ENCODE peak calls at places on chromosomes 4 and X, in eight cellular contexts. One of them, this sample, is unnamed.

GRCh38 chr4:170589597-170590191 is 499.9 kb upstream of the AADAT start:
- DNase-seq in dorsolateral prefrontal cortex: no peak
- DNase-seq in suprapubic skin: no peak
- DNase-seq in PC-3: peak
- DNase-seq in stomach: no peak
- DNase-seq in esophagus squamous epithelium: no peak
- DNase-seq in fibroblast of lung: peak
- DNase-seq in esophagus muscularis mucosa: no peak
- DNase-seq in this sample: peak

GRCh38 chrX:12946838-12947544 is 27.9 kb upstream of the TMSB4X start:
- DNase-seq in dorsolateral prefrontal cortex: no peak
- DNase-seq in suprapubic skin: peak
- DNase-seq in PC-3: peak
- DNase-seq in stomach: peak
- DNase-seq in esophagus squamous epithelium: peak
- DNase-seq in fibroblast of lung: peak
- DNase-seq in esophagus muscularis mucosa: no peak
- DNase-seq in this sample: peak

GRCh38 chrX:24231780-24232179 is 82.1 kb downstream of the SUPT20HL2 start:
- DNase-seq in dorsolateral prefrontal cortex: no peak
- DNase-seq in suprapubic skin: no peak
- DNase-seq in PC-3: no peak
- DNase-seq in stomach: no peak
- DNase-seq in esophagus squamous epithelium: no peak
- DNase-seq in fibroblast of lung: no peak
- DNase-seq in esophagus muscularis mucosa: no peak
- DNase-seq in this sample: no peak

GRCh38 chr4:67087897-67088296 is 457.4 kb downstream of the CENPC start:
- DNase-seq in dorsolateral prefrontal cortex: no peak
- DNase-seq in suprapubic skin: peak
- DNase-seq in PC-3: peak
- DNase-seq in stomach: peak
- DNase-seq in esophagus squamous epithelium: no peak
- DNase-seq in fibroblast of lung: no peak
- DNase-seq in esophagus muscularis mucosa: no peak
- DNase-seq in this sample: peak

GRCh38 chrX:107025538-107025937 is 25.5 kb upstream of the MORC4 start:
- DNase-seq in dorsolateral prefrontal cortex: no peak
- DNase-seq in suprapubic skin: no peak
- DNase-seq in PC-3: peak
- DNase-seq in stomach: no peak
- DNase-seq in esophagus squamous epithelium: no peak
- DNase-seq in fibroblast of lung: peak
- DNase-seq in esophagus muscularis mucosa: no peak
- DNase-seq in this sample: peak

GRCh38 chr4:21753084-21753760 is 195.3 kb downstream of the KCNIP4 start:
- DNase-seq in dorsolateral prefrontal cortex: no peak
- DNase-seq in suprapubic skin: no peak
- DNase-seq in PC-3: peak
- DNase-seq in stomach: no peak
- DNase-seq in esophagus squamous epithelium: no peak
- DNase-seq in fibroblast of lung: no peak
- DNase-seq in esophagus muscularis mucosa: no peak
- DNase-seq in this sample: no peak

GRCh38 chr4:110483516-110483915 is 7.6 kb downstream of the ENPEP start:
- DNase-seq in dorsolateral prefrontal cortex: no peak
- DNase-seq in suprapubic skin: no peak
- DNase-seq in PC-3: no peak
- DNase-seq in stomach: no peak
- DNase-seq in esophagus squamous epithelium: no peak
- DNase-seq in fibroblast of lung: peak
- DNase-seq in esophagus muscularis mucosa: no peak
- DNase-seq in this sample: no peak

GRCh38 chr4:81106150-81106549 is 75.6 kb downstream of the BMP3 start:
- DNase-seq in dorsolateral prefrontal cortex: no peak
- DNase-seq in suprapubic skin: no peak
- DNase-seq in PC-3: no peak
- DNase-seq in stomach: no peak
- DNase-seq in esophagus squamous epithelium: no peak
- DNase-seq in fibroblast of lung: no peak
- DNase-seq in esophagus muscularis mucosa: no peak
- DNase-seq in this sample: no peak

GRCh38 chrX:20116087-20116574 is 576 bp downstream of the MAP7D2 start:
- DNase-seq in dorsolateral prefrontal cortex: no peak
- DNase-seq in suprapubic skin: no peak
- DNase-seq in PC-3: no peak
- DNase-seq in stomach: no peak
- DNase-seq in esophagus squamous epithelium: no peak
- DNase-seq in fibroblast of lung: no peak
- DNase-seq in esophagus muscularis mucosa: no peak
- DNase-seq in this sample: no peak

GRCh38 chr4:10554694-10555093 is 97.5 kb upstream of the ZNF518B start:
- DNase-seq in dorsolateral prefrontal cortex: no peak
- DNase-seq in suprapubic skin: no peak
- DNase-seq in PC-3: peak
- DNase-seq in stomach: peak
- DNase-seq in esophagus squamous epithelium: no peak
- DNase-seq in fibroblast of lung: peak
- DNase-seq in esophagus muscularis mucosa: no peak
- DNase-seq in this sample: peak

GRCh38 chrX:103585421-103586313 is at the start of gene TCEAL4:
- DNase-seq in dorsolateral prefrontal cortex: peak
- DNase-seq in suprapubic skin: peak
- DNase-seq in PC-3: peak
- DNase-seq in stomach: peak
- DNase-seq in esophagus squamous epithelium: no peak
- DNase-seq in fibroblast of lung: peak
- DNase-seq in esophagus muscularis mucosa: no peak
- DNase-seq in this sample: peak

GRCh38 chrX:56228914-56229313 is 3.2 kb upstream of the KLF8 start:
- DNase-seq in dorsolateral prefrontal cortex: no peak
- DNase-seq in suprapubic skin: no peak
- DNase-seq in PC-3: no peak
- DNase-seq in stomach: no peak
- DNase-seq in esophagus squamous epithelium: no peak
- DNase-seq in fibroblast of lung: no peak
- DNase-seq in esophagus muscularis mucosa: no peak
- DNase-seq in this sample: no peak

GRCh38 chrX:149979126-149979644 is 40.9 kb upstream of the EOLA2 start:
- DNase-seq in dorsolateral prefrontal cortex: no peak
- DNase-seq in suprapubic skin: no peak
- DNase-seq in PC-3: no peak
- DNase-seq in stomach: no peak
- DNase-seq in esophagus squamous epithelium: no peak
- DNase-seq in fibroblast of lung: no peak
- DNase-seq in esophagus muscularis mucosa: no peak
- DNase-seq in this sample: no peak

GRCh38 chr4:152957437-152958185 is 21.5 kb downstream of the FHDC1 start:
- DNase-seq in dorsolateral prefrontal cortex: no peak
- DNase-seq in suprapubic skin: no peak
- DNase-seq in PC-3: no peak
- DNase-seq in stomach: peak
- DNase-seq in esophagus squamous epithelium: no peak
- DNase-seq in fibroblast of lung: no peak
- DNase-seq in esophagus muscularis mucosa: no peak
- DNase-seq in this sample: no peak

GRCh38 chr4:173752610-173753009 is 222.6 kb upstream of the HAND2 start:
- DNase-seq in dorsolateral prefrontal cortex: no peak
- DNase-seq in suprapubic skin: no peak
- DNase-seq in PC-3: peak
- DNase-seq in stomach: no peak
- DNase-seq in esophagus squamous epithelium: no peak
- DNase-seq in fibroblast of lung: no peak
- DNase-seq in esophagus muscularis mucosa: no peak
- DNase-seq in this sample: peak

GRCh38 chr4:122503214-122503613 is 46.7 kb upstream of the IL2 start:
- DNase-seq in dorsolateral prefrontal cortex: no peak
- DNase-seq in suprapubic skin: no peak
- DNase-seq in PC-3: no peak
- DNase-seq in stomach: no peak
- DNase-seq in esophagus squamous epithelium: no peak
- DNase-seq in fibroblast of lung: no peak
- DNase-seq in esophagus muscularis mucosa: no peak
- DNase-seq in this sample: no peak

GRCh38 chr4:122512430-122512829 is 55.9 kb upstream of the IL2 start:
- DNase-seq in dorsolateral prefrontal cortex: no peak
- DNase-seq in suprapubic skin: no peak
- DNase-seq in PC-3: no peak
- DNase-seq in stomach: no peak
- DNase-seq in esophagus squamous epithelium: no peak
- DNase-seq in fibroblast of lung: no peak
- DNase-seq in esophagus muscularis mucosa: no peak
- DNase-seq in this sample: no peak

DNA sequence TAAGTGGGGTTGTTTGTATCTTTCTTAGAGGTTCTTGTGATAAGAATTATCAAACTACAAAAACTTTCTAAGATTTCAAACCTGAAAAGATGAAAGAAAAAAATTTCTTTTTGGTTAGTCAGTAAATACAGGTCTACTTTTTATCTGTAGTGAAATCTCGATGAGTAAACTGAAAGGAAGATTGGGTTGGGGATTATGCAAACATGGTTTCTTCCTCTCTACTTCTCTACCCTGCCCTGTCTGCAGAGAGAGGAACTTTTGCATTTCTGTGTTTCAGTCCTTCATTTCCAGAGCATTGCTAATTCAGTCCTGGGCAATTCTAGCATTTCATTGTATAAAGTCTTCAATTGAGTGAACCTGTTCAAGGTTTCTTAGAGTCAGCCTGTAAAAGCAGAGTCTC is 51.6 kb upstream of the IL2 start:
- DNase-seq in dorsolateral prefrontal cortex: no peak
- DNase-seq in suprapubic skin: no peak
- DNase-seq in PC-3: peak
- DNase-seq in stomach: no peak
- DNase-seq in esophagus squamous epithelium: no peak
- DNase-seq in fibroblast of lung: no peak
- DNase-seq in esophagus muscularis mucosa: no peak
- DNase-seq in this sample: no peak
- H3K4me3 ChIP-seq in dorsolateral prefrontal cortex: no peak
- H3K4me3 ChIP-seq in suprapubic skin: no peak
- H3K4me3 ChIP-seq in PC-3: no peak
- H3K4me3 ChIP-seq in stomach: no peak
- H3K4me3 ChIP-seq in esophagus squamous epithelium: no peak
- H3K4me3 ChIP-seq in fibroblast of lung: no peak
- H3K4me3 ChIP-seq in esophagus muscularis mucosa: no peak
- H3K4me3 ChIP-seq in this sample: no peak

GRCh38 chr4:8536467-8536866 is 43.7 kb upstream of the GPR78 start:
- DNase-seq in dorsolateral prefrontal cortex: no peak
- DNase-seq in suprapubic skin: no peak
- DNase-seq in PC-3: no peak
- DNase-seq in stomach: no peak
- DNase-seq in esophagus squamous epithelium: no peak
- DNase-seq in fibroblast of lung: no peak
- DNase-seq in esophagus muscularis mucosa: no peak
- DNase-seq in this sample: no peak
- H3K27ac ChIP-seq in dorsolateral prefrontal cortex: no peak
- H3K27ac ChIP-seq in suprapubic skin: no peak
- H3K27ac ChIP-seq in PC-3: peak
- H3K27ac ChIP-seq in stomach: peak
- H3K27ac ChIP-seq in esophagus squamous epithelium: peak
- H3K27ac ChIP-seq in fibroblast of lung: no peak
- H3K27ac ChIP-seq in esophagus muscularis mucosa: no peak
- H3K27ac ChIP-seq in this sample: no peak

DNA sequence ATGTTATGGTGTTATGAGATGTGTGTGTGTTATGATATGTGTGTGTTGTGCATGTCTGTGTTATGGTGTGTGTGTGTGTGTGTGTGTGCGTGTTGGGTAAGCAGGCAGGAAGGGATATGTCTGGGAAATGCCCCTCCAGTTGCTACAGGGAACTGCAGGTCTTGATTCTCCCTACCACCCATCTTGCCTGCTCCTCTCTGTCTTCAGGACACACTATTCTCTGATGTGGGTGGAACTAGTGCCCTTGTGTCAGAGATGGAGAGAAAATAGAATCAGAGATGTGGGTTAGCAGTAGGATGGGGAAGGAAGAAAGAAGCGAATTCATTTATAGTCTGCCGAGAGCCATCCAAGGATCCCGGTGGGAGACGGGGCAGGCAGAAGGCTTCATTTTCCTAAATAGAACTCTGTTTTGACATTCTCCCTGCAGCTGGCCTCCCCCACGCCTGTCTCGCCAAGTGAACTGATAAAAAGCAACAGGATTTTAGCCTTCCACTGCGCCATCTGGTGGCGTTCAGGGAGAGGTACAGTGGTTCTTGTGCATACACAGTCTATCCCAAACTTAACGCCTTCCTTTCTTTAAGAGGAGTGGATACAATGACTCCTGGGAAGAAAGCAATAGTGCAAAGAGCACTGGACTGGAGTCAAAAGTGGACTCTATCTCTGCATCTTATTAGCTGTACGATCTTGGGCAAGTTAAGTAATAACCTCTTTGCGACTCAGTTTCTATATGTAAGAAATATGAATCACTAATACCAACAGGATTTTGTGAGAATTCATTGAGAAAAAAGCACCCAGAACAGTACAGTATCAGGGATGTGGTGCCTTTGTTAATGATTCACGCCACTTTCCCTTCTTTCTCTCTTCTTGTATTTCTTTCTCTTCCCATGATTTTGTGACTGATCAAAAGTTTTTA is 14.1 kb upstream of the MGST2 start:
- DNase-seq in dorsolateral prefrontal cortex: peak
- DNase-seq in suprapubic skin: peak
- DNase-seq in PC-3: peak
- DNase-seq in stomach: peak
- DNase-seq in esophagus squamous epithelium: no peak
- DNase-seq in fibroblast of lung: peak
- DNase-seq in esophagus muscularis mucosa: no peak
- DNase-seq in this sample: peak
- TF ChIP-seq CTCF in dorsolateral prefrontal cortex: peak
- TF ChIP-seq CTCF in suprapubic skin: peak
- TF ChIP-seq CTCF in PC-3: peak
- TF ChIP-seq CTCF in stomach: no peak
- TF ChIP-seq CTCF in esophagus squamous epithelium: peak
- TF ChIP-seq CTCF in fibroblast of lung: peak
- TF ChIP-seq CTCF in esophagus muscularis mucosa: peak
- TF ChIP-seq CTCF in this sample: peak

GRCh38 chrX:70476934-70477733 is 32.5 kb downstream of the DLG3 start:
- DNase-seq in dorsolateral prefrontal cortex: no peak
- DNase-seq in suprapubic skin: no peak
- DNase-seq in PC-3: peak
- DNase-seq in stomach: peak
- DNase-seq in esophagus squamous epithelium: no peak
- DNase-seq in fibroblast of lung: peak
- DNase-seq in esophagus muscularis mucosa: no peak
- DNase-seq in this sample: peak

GRCh38 chrX:70478521-70478920 is 33.9 kb downstream of the DLG3 start:
- DNase-seq in dorsolateral prefrontal cortex: no peak
- DNase-seq in suprapubic skin: no peak
- DNase-seq in PC-3: no peak
- DNase-seq in stomach: no peak
- DNase-seq in esophagus squamous epithelium: no peak
- DNase-seq in fibroblast of lung: no peak
- DNase-seq in esophagus muscularis mucosa: no peak
- DNase-seq in this sample: no peak

GRCh38 chrX:70479197-70479969 is 34.7 kb downstream of the DLG3 start:
- DNase-seq in dorsolateral prefrontal cortex: no peak
- DNase-seq in suprapubic skin: no peak
- DNase-seq in PC-3: peak
- DNase-seq in stomach: no peak
- DNase-seq in esophagus squamous epithelium: no peak
- DNase-seq in fibroblast of lung: peak
- DNase-seq in esophagus muscularis mucosa: no peak
- DNase-seq in this sample: no peak

GRCh38 chrX:70476166-70476933 is 31.7 kb downstream of the DLG3 start:
- DNase-seq in dorsolateral prefrontal cortex: no peak
- DNase-seq in suprapubic skin: no peak
- DNase-seq in PC-3: no peak
- DNase-seq in stomach: no peak
- DNase-seq in esophagus squamous epithelium: no peak
- DNase-seq in fibroblast of lung: no peak
- DNase-seq in esophagus muscularis mucosa: no peak
- DNase-seq in this sample: no peak

GRCh38 chrX:70477734-70478075 is 33.1 kb downstream of the DLG3 start:
- DNase-seq in dorsolateral prefrontal cortex: no peak
- DNase-seq in suprapubic skin: no peak
- DNase-seq in PC-3: no peak
- DNase-seq in stomach: no peak
- DNase-seq in esophagus squamous epithelium: no peak
- DNase-seq in fibroblast of lung: no peak
- DNase-seq in esophagus muscularis mucosa: no peak
- DNase-seq in this sample: no peak
- H3K4me3 ChIP-seq in dorsolateral prefrontal cortex: no peak
- H3K4me3 ChIP-seq in suprapubic skin: no peak
- H3K4me3 ChIP-seq in PC-3: peak
- H3K4me3 ChIP-seq in stomach: no peak
- H3K4me3 ChIP-seq in esophagus squamous epithelium: no peak
- H3K4me3 ChIP-seq in fibroblast of lung: no peak
- H3K4me3 ChIP-seq in esophagus muscularis mucosa: no peak
- H3K4me3 ChIP-seq in this sample: no peak

This sample was measured in A673.